ENCODE peak calls at places on chromosomes 13 and 19, in four cellular contexts. N is upper lobe of left lung, T is right lobe of liver, D is esophagus squamous epithelium. X is an unnamed sample. For H3K4me1, the result is how much of the 10 kb centered on the place peaks cover.

GRCh38 chr13:76019421-76020044 is 383.4 kb downstream of the LMO7 start:
- DNase-seq in T (peak), N (no peak), D (no peak), X (no peak)

GRCh38 chr19:33767898-33768413 is 28.7 kb upstream of the KCTD15 start:
- DNase-seq in T (no peak), N (no peak), D (no peak), X (no peak)

GRCh38 chr19:19627716-19628498 is at the start of gene LPAR2:
- DNase-seq in T (no peak), D (no peak), N (peak), X (no peak)

GRCh38 chr13:51585696-51586095 is 1.4 kb downstream of the WDFY2 start:
- DNase-seq in T (no peak), D (no peak), N (no peak), X (no peak)

GRCh38 chr13:49669735-49670309 is 21.5 kb downstream of the EBPL start:
- DNase-seq in T (peak), D (no peak), N (peak), X (no peak)

GRCh38 chr13:23516706-23517105 is 53.5 kb upstream of the TNFRSF19 start:
- DNase-seq in D (no peak), N (no peak), T (no peak), X (no peak)

GRCh38 chr19:5128932-5129389 is 160.0 kb downstream of the KDM4B start:
- DNase-seq in N (no peak), T (no peak), D (no peak), X (no peak)

GRCh38 chr13:56134524-56134923 is 1006.2 kb upstream of the PRR20A start:
- DNase-seq in N (no peak), D (no peak), T (no peak), X (no peak)

GRCh38 chr19:56966225-56966696 is 125.7 kb upstream of the PEG3 start:
- DNase-seq in N (no peak), T (no peak), D (no peak), X (no peak)

GRCh38 chr13:75359266-75359665 is 122.7 kb downstream of the TBC1D4 start:
- DNase-seq in N (no peak), D (no peak), T (no peak), X (no peak)

DNA sequence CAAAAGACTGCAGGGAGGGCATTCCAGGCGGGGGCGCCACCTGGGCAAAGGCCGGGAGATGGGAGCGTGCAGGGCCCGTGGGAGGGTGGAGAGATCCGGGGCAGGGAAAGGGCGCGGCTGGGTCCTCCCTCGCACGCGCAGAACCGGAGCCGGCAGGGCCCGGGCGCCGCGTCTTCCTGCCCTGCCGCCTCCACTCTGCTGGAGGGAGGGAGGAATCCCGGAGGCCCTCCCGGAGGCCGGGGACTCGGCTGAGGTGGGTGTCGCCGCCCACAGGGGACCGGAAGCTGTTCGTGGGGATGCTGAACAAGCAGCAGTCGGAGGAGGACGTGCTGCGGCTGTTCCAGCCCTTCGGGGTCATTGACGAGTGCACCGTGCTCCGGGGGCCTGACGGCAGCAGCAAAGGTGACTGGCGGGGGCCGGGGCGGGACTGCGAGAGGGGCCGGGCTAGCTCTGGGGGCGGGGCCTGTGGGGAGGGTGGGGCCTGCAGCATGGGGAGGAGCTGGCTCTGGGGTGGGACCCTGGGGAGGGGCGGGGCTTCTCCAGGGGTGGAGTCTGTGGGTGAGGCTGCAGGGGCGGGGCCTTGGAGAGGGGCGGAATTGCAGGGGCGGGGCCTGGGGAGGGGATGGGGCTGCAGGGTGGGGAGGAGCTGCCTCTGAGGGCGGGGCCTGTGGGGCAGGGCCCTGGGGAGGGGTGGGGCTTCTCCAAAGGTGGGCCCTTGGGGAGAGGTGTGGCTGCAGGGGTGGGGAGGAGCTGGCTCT is 51.3 kb downstream of the CELF5 start:
- DNase-seq in T (peak), D (no peak), N (peak), X (no peak)
- TF ChIP-seq CTCF in T (no peak), D (no peak), N (no peak), X (no peak)

DNA sequence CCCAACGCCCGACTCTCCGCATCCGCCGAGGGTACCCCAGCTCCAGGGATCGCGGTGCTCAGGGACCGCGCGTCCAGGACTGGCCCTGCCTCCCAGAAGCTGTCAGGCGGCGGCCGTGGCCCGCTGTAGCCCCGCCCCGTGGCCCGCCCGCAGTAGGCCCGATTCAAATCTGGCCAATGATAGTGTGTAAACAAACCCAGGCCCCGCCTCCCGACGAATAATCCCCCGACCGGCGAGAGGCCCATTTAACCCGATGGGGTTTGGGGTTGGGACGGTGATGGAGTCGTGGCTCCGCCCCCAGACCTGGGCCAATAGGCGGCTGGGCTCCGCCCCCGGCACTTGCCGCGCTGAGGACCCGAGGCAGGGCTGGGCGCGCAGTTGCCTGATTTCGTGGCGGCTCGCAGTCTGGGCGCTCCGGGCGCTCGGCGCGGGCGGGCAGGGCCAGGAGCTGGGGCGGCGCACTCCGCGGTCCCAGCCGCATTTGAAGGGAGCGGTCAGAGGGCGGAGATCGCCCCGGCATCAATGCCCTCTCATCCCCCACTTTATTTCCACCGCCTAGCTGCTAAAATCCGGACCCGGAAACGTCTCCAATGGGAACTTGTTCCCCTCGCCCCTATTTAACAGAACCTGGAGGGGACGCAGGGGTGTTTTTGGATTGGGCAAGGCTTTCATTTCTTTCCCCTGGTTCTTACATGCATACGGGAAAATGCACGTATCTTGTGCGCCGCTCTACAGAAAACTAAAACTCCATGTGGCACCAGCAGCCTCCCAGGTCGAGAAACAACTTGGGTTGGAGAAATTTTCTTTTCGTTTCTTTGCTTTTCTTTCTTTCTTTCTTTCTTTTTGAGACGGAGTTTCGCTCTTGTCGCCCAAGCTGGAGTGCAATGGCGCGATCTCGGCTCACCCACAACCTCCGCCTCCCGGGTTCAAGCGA is 8.4 kb upstream of the BICRA start:
- DNase-seq in N (peak), D (peak), T (peak), X (peak)
- TF ChIP-seq POLR2A in N (peak), D (peak), T (peak), X (no peak)

GRCh38 chr13:109703250-109703649 is 83.1 kb downstream of the IRS2 start:
- DNase-seq in N (no peak), D (no peak), T (no peak), X (no peak)
- H3K4me1 ChIP-seq in N (under half), D (under half), T (under half), X (under half)

GRCh38 chr13:41788552-41788951 is 172.4 kb downstream of the VWA8 start:
- DNase-seq in N (no peak), D (no peak), T (no peak), X (no peak)
- TF ChIP-seq CTCF in N (no peak), D (no peak), T (no peak), X (no peak)

GRCh38 chr13:21603531-21604448 is at the start of gene MICU2:
- DNase-seq in N (peak), T (peak), D (peak), X (no peak)
- TF ChIP-seq POLR2A in N (peak), T (peak), D (peak), X (no peak)

DNA sequence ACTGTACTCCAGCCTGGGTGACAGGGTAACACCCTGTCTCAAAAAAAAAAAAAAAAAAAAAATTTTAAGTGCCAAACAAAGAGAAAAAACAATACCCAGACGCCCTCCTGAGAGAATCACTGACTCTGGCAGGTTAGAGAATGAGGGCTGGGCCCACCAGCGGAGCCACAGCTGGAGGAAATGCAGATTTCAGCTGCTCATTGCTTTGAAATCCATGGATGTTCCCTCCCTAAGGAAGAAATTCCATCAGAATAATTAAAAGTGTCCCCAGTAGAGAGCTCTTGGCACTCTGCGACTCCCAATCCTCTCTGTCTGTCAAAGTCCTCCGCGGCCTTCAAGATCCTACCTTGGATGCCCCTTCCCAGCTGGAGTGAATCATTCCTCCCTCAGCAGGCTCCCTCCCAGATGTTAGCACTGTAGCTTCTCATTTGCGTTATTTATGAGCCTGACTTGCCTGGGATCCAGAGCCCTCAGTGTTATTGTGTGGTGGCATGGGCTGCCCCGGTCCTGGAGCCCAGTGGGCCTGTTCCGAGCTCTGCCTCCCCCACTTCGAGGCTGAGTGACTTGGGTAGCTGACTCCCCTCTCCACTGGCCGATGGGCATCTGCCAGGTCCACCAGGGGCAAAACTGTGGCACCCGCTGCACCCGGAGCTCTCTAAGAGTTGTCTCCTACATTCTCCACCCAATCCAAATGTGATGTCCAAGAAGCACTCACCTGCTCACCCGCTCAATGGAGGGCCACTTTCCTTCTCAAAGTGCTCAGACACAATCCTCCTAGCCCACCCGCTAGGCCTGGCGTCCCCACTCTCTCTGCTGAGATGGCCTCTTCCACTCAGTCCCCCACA is 47.0 kb downstream of the SERP2 start:
- DNase-seq in N (no peak), T (no peak), D (no peak), X (peak)
- H3K4me1 ChIP-seq in N (under half), T (under half), D (under half), X (under half)

DNA sequence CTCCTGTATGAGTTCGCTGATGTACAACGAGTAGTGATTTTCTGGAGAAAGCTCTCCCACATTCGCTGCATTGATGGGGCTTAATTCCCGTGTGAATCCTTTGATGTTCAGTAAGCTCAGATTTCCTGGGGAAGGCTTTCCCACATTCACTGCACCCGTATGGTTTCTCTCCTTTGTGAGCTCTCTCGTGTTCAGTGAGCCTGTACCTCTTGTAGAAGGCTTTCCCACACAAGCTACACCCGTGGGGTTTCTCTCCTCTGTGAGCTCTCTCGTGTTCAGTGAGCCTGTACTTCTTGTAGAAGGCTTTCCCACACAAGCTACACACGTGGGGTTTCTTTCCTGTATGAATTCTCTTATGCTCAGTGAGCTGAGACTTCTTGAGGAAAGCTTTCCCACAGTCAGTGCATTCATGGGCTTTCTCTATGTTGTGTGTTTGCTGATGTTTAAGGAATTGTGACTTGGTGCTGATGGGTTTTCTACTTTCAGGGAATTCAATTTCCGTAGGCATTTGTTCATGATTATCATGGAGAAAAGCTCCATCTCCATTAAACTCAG is 3.5 kb upstream of the ZNF577 start:
- DNase-seq in N (no peak), T (no peak), D (no peak), X (no peak)
- TF ChIP-seq CTCF in N (no peak), T (no peak), D (no peak), X (no peak)

GRCh38 chr19:13844130-13844631 is 32.8 kb upstream of the NANOS3 start:
- DNase-seq in T (no peak), N (no peak), D (no peak), X (no peak)

GRCh38 chr19:13842294-13843103 is 34.4 kb upstream of the NANOS3 start:
- DNase-seq in N (peak), T (peak), D (no peak), X (peak)

GRCh38 chr19:13841339-13842293 is 35.3 kb upstream of the NANOS3 start:
- DNase-seq in D (no peak), T (no peak), N (peak), X (peak)

GRCh38 chr19:13840751-13841338 is 36.1 kb upstream of the NANOS3 start:
- DNase-seq in D (no peak), T (no peak), N (no peak), X (no peak)

DNA sequence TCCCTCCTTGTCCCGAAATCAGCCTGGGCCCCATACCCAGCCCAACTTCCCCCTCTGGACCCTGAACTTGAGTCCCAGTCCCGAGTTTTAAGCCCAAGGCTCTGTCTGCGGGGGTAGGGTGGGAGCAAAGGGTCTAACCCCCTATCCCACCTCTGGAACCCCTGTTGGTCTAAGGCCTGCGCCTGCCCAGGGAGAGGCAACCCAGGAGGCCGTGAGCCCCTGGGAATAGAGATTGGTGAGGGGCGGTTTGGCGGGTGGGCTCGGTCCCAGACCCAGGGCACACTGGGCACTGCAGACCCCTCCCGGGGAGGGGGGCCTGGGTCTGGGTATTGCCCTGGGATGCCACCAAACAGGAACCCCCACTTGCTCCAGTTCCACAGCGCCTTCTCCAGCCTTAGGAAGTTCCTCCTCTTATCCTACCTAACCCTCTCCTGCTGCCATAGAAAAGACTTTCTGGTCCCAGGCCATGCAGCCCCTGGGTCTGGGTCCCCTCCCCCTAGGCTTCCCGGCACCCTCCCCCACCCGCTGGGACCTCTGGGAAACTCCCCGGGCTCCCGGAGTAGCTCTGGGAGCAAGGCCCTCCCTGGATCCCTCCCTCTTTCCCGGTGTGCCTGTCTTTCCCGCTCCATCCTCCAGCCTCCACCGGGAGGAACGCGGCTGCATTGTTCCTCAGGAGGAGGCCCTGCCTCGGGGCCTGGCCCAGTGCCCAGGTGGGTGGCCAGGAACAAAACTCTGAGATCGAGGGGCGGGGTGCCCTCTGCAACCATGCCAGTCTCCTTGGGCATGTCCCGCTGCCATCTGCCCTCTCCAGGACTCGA is 33.6 kb upstream of the NANOS3 start:
- DNase-seq in N (peak), D (no peak), T (peak), X (no peak)
- TF ChIP-seq POLR2A in N (no peak), D (no peak), T (no peak), X (no peak)

GRCh38 chr19:46193678-46194077 is 35.9 kb upstream of the IGFL1 start:
- DNase-seq in T (no peak), D (no peak), N (no peak), X (no peak)

GRCh38 chr19:46192990-46193650 is 36.4 kb upstream of the IGFL1 start:
- DNase-seq in T (peak), N (peak), D (no peak), X (no peak)

GRCh38 chr19:46190489-46190888 is 39.1 kb upstream of the IGFL1 start:
- DNase-seq in N (no peak), D (no peak), T (no peak), X (no peak)

GRCh38 chr19:46191356-46191755 is 38.2 kb upstream of the IGFL1 start:
- DNase-seq in N (no peak), D (no peak), T (no peak), X (no peak)

GRCh38 chr19:46191972-46192371 is 37.6 kb upstream of the IGFL1 start:
- DNase-seq in T (no peak), N (no peak), D (no peak), X (no peak)
- H3K4me1 ChIP-seq in T (under half), N (under half), D (under half), X (under half)

GRCh38 chr19:1015061-1015781 is 5.7 kb downstream of the TMEM259 start:
- DNase-seq in D (no peak), N (no peak), T (peak), X (no peak)

GRCh38 chr19:1015782-1016646 is 4.9 kb downstream of the TMEM259 start:
- DNase-seq in N (no peak), T (peak), D (no peak), X (no peak)

GRCh38 chr19:1017906-1018305 is 3.0 kb downstream of the TMEM259 start:
- DNase-seq in N (no peak), D (no peak), T (peak), X (no peak)

GRCh38 chr19:1017115-1017905 is 3.6 kb downstream of the TMEM259 start:
- DNase-seq in N (no peak), T (peak), D (no peak), X (no peak)

DNA sequence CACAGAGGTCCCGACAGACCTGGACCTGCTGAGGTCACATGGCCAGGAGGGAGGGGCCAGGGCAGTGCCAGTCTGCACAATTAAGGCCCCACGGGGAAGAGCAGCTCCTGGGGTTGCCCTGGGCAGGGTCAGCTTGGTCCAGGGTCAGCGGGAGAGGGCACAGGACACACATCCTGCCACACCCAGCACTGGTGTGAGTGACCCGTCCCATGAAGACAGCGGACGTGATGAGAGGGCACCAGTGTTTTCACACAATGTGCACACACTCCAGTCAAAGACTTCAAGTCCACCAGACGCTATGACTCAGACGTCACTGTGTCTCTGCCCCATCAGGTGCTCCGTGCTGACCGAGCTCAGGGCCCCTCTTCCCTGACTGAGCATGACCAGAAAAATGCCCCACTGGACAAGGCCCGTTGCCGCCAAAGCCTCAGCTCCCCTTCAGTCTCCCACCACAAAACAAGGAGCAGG is 4.2 kb downstream of the TMEM259 start:
- DNase-seq in D (no peak), N (peak), T (peak), X (no peak)
- TF ChIP-seq CTCF in D (no peak), N (no peak), T (no peak), X (no peak)